ENCODE peak calls at places on chromosome 4, in seven cellular contexts. J is HT-29; R is HFFc6; P is CD8-positive, alpha-beta memory T cell; A is BE2C; B is iris pigment epithelial cell; Q is activated CD4-positive, alpha-beta T cell treated with anti-CD3 and anti-CD28 coated beads, Interleukin-2, amount 10 ng/mL, durations not matched to agents 7 days and 5 days. S is an unnamed sample.

GRCh38 chr4:107518076-107518475 is 202.0 kb downstream of the PAPSS1 start:
- DNase-seq in B (no peak), J (no peak), P (no peak), Q (no peak), A (no peak), R (no peak), S (no peak)

GRCh38 chr4:181821039-181822004 is 421.9 kb upstream of the TENM3 start:
- DNase-seq in A (no peak), Q (no peak), R (peak; percentile 8), B (peak; percentile 61), J (no peak), P (no peak), S (no peak)

GRCh38 chr4:83894831-83895230 is 358.9 kb downstream of the GPAT3 start:
- DNase-seq in J (no peak), A (no peak), B (no peak), P (no peak), R (no peak), Q (no peak), S (no peak)

GRCh38 chr4:146359771-146360170 is 145.4 kb downstream of the REELD1 start:
- DNase-seq in B (peak; percentile 30), P (no peak), A (no peak), Q (no peak), R (no peak), J (no peak), S (no peak)

GRCh38 chr4:1359976-1360375 is 13.0 kb downstream of the UVSSA start:
- DNase-seq in P (no peak), A (no peak), B (no peak), R (no peak), J (no peak), Q (no peak), S (no peak)

GRCh38 chr4:164802301-164802700 is 48.4 kb downstream of the SMIM31 start:
- DNase-seq in A (no peak), J (no peak), P (no peak), Q (no peak), R (no peak), B (no peak), S (no peak)

GRCh38 chr4:179595671-179596410 is 2153.6 kb upstream of the AGA start:
- DNase-seq in A (no peak), B (peak; percentile 40), J (no peak), P (no peak), Q (no peak), R (no peak), S (no peak)

GRCh38 chr4:19947349-19947748 is 304.4 kb upstream of the SLIT2 start:
- DNase-seq in P (no peak), A (no peak), J (no peak), Q (no peak), B (peak; percentile 93), R (peak; percentile 78), S (no peak)

GRCh38 chr4:146643812-146644401 is 5.2 kb downstream of the POU4F2 start:
- DNase-seq in J (peak; percentile 21), Q (no peak), A (no peak), R (peak; percentile 13), P (no peak), B (no peak), S (no peak)

GRCh38 chr4:10051536-10052135 is 30.3 kb upstream of the SLC2A9 start:
- DNase-seq in P (no peak), J (no peak), A (no peak), R (no peak), Q (no peak), B (no peak), S (no peak)

GRCh38 chr4:7041851-7042696 is 1.1 kb upstream of the TADA2B start:
- DNase-seq in P (no peak), J (peak; percentile 54), A (peak; percentile 39), R (peak; percentile 41), B (peak; percentile 67), Q (peak; percentile 29), S (peak; percentile 61)

GRCh38 chr4:40865696-40866095 is 115.9 kb downstream of the NSUN7 start:
- DNase-seq in J (no peak), A (no peak), P (no peak), B (no peak), Q (no peak), R (no peak), S (no peak)

GRCh38 chr4:121072080-121072835 is at the start of gene NDNF:
- DNase-seq in Q (peak; percentile 36), J (peak; percentile 33), P (peak; percentile 34), B (peak; percentile 36), A (peak; percentile 49), R (no peak), S (no peak)

GRCh38 chr4:5568931-5569330 is 139.4 kb downstream of the EVC2 start:
- DNase-seq in P (no peak), Q (no peak), B (no peak), R (no peak), A (no peak), J (no peak), S (no peak)

GRCh38 chr4:125316781-125317525 is 2.2 kb downstream of the FAT4 start:
- DNase-seq in R (peak; percentile 23), A (peak; percentile 55), B (peak; percentile 48), Q (no peak), P (no peak), J (no peak), S (no peak)

GRCh38 chr4:38730830-38731646 is 51.8 kb downstream of the TLR10 start:
- DNase-seq in J (peak; percentile 86), B (peak; percentile 97), Q (peak; percentile 80), A (peak; percentile 84), R (peak; percentile 84), P (peak; percentile 71), S (peak; percentile 23)

GRCh38 chr4:173121044-173121685 is 47.4 kb upstream of the GALNT7 start:
- DNase-seq in P (no peak), A (no peak), Q (no peak), B (peak; percentile 62), J (peak; percentile 55), R (no peak), S (no peak)

GRCh38 chr4:158004101-158004500 is 168.7 kb downstream of the GASK1B start:
- DNase-seq in R (no peak), Q (no peak), A (no peak), P (no peak), B (no peak), J (no peak), S (no peak)

GRCh38 chr4:40482985-40483647 is 146.5 kb downstream of the RBM47 start:
- DNase-seq in B (no peak), P (no peak), Q (no peak), R (no peak), J (no peak), A (no peak), S (no peak)

S was measured in 8988T.